ENCODE peak calls at places on chromosome 13, in four cellular contexts. I is SK-N-SH, B is K562, T is HepG2. S is an unnamed sample.

GRCh38 chr13:102907886-102908515 is 62.2 kb downstream of the ERCC5 start:
- DNase-seq in I (no peak), B (no peak), T (no peak), S (no peak)

GRCh38 chr13:20024706-20025105 is 66.2 kb downstream of the ZMYM2 start:
- DNase-seq in I (no peak), B (no peak), T (no peak), S (no peak)

GRCh38 chr13:26656919-26657318 is 99.4 kb downstream of the WASF3 start:
- DNase-seq in I (no peak), B (peak; percentile 5), T (peak; percentile 24), S (no peak)

GRCh38 chr13:72204291-72204690 is 337.3 kb upstream of the DACH1 start:
- DNase-seq in I (no peak), B (no peak), T (no peak), S (peak; percentile 2)

GRCh38 chr13:102132896-102133295 is 269.0 kb downstream of the FGF14 start:
- DNase-seq in I (no peak), B (no peak), T (no peak), S (no peak)

GRCh38 chr13:85582890-85583289 is 216.3 kb downstream of the SLITRK6 start:
- DNase-seq in I (no peak), B (no peak), T (no peak), S (no peak)

GRCh38 chr13:73096173-73097117 is 37.6 kb downstream of the KLF5 start:
- DNase-seq in I (no peak), B (no peak), T (peak; percentile 21), S (no peak)

GRCh38 chr13:39284801-39285388 is 246.6 kb downstream of the NHLRC3 start:
- DNase-seq in I (no peak), B (no peak), T (no peak), S (no peak)

GRCh38 chr13:25561842-25562241 is 190.1 kb downstream of the ATP8A2 start:
- DNase-seq in I (no peak), B (no peak), T (no peak), S (no peak)

GRCh38 chr13:110593430-110594130 is 21.8 kb upstream of the NAXD start:
- DNase-seq in I (peak; percentile 80), B (peak; percentile 77), T (peak; percentile 65), S (peak; percentile 50)

GRCh38 chr13:78601886-78602560 is 1.3 kb downstream of the POU4F1 start:
- DNase-seq in I (peak; percentile 54), B (no peak), T (no peak), S (no peak)

GRCh38 chr13:102693781-102694180 is 1.1 kb downstream of the METTL21C start:
- DNase-seq in I (no peak), B (no peak), T (no peak), S (no peak)

GRCh38 chr13:68257111-68257842 is 1027.1 kb upstream of the PCDH9 start:
- DNase-seq in I (no peak), B (peak; percentile 4), T (no peak), S (no peak)

GRCh38 chr13:27271572-27272096 is 1.0 kb downstream of the RASL11A start:
- DNase-seq in I (no peak), B (no peak), T (no peak), S (no peak)

GRCh38 chr13:63737418-63737817 is 2321.8 kb upstream of the PCDH20 start:
- DNase-seq in I (no peak), B (no peak), T (peak; percentile 13), S (no peak)

GRCh38 chr13:26062853-26063444 is 11.1 kb upstream of the SHISA2 start:
- DNase-seq in I (peak; percentile 47), B (peak; percentile 24), T (peak; percentile 59), S (peak; percentile 31)

GRCh38 chr13:39144941-39145533 is 106.8 kb downstream of the NHLRC3 start:
- DNase-seq in I (peak; percentile 56), B (peak; percentile 40), T (no peak), S (peak; percentile 41)

GRCh38 chr13:105368781-105369180 is 1166.7 kb downstream of the EFNB2 start:
- DNase-seq in I (no peak), B (no peak), T (no peak), S (no peak)

GRCh38 chr13:105365831-105366230 is 1169.6 kb downstream of the EFNB2 start:
- DNase-seq in I (no peak), B (no peak), T (no peak), S (no peak)

GRCh38 chr13:105363747-105364177 is 1171.7 kb downstream of the EFNB2 start:
- DNase-seq in I (peak; percentile 6), B (no peak), T (no peak), S (no peak)
- TF ChIP-seq ELF1 in I (no peak), B (no peak), T (no peak), S (no peak)

GRCh38 chr13:100176781-100177389 is 88.0 kb downstream of the PCCA start:
- DNase-seq in I (peak; percentile 22), B (no peak), T (no peak), S (no peak)
- TF ChIP-seq ELF1 in I (no peak), B (no peak), T (no peak), S (no peak)

GRCh38 chr13:30744056-30744684 is 8.8 kb downstream of the ALOX5AP start:
- DNase-seq in I (no peak), B (peak; percentile 6), T (peak; percentile 54), S (peak; percentile 19)
- TF ChIP-seq ELF1 in I (no peak), B (no peak), T (no peak), S (no peak)

GRCh38 chr13:66205807-66206206 is 1024.3 kb downstream of the PCDH9 start:
- DNase-seq in I (no peak), B (no peak), T (no peak), S (no peak)
- TF ChIP-seq ELF1 in I (no peak), B (no peak), T (no peak), S (no peak)

GRCh38 chr13:24557121-24557520 is 44.5 kb upstream of the PARP4 start:
- DNase-seq in I (peak; percentile 10), B (no peak), T (no peak), S (no peak)
- TF ChIP-seq ELF1 in I (no peak), B (no peak), T (no peak), S (no peak)

DNA sequence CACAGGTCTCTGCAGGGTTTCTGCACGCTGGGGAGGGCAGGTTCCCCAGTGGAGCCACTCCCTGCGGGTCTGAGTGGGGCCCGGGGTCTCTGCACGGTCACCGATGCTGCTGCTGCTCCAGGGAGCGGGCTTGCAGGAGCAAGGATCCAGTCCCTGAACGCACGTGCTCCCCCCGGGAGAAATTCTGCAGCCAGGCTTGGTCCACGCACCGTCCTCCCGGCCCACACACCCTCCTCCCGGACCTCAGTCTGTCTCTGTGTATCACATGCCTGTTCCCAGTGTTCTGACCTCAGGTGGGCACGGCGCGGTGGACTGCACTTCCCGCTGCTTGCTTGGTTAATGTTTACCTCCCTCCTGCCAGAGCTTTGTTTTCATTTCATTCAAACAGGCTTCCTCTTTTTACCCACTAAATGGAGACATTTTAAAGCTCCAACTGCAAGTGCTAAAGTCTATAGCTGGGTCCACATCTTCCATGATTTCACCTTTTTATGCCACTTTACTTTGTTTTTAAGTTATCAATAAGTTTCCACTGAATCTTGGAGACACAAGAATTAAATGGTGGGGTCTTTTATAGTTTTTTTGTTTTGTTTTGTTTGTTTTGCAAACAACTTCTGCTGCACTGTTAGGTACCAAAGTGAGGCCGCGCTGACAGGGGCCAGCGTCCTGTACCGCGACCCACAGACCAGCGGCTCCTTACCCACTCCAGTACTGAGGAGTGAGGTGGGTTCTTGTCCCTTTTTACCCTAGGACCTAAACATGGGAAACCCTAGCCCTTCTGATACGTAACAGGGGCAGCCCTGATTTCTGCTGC is 76.0 kb upstream of the MCF2L start:
- DNase-seq in I (no peak), B (no peak), T (peak; percentile 83), S (no peak)
- TF ChIP-seq ELF1 in I (no peak), B (no peak), T (no peak), S (no peak)

GRCh38 chr13:46171223-46171622 is 10.8 kb downstream of the LCP1 start:
- DNase-seq in I (no peak), B (no peak), T (no peak), S (no peak)
- TF ChIP-seq ELF1 in I (no peak), B (no peak), T (no peak), S (no peak)

GRCh38 chr13:32989331-32989730 is 26.9 kb upstream of the KL start:
- DNase-seq in I (no peak), B (no peak), T (no peak), S (no peak)

GRCh38 chr13:32988588-32989256 is 27.5 kb upstream of the KL start:
- DNase-seq in I (no peak), B (no peak), T (no peak), S (no peak)

GRCh38 chr13:32987462-32987861 is 28.8 kb upstream of the KL start:
- DNase-seq in I (no peak), B (no peak), T (no peak), S (no peak)

GRCh38 chr13:32984857-32985626 is 31.2 kb upstream of the KL start:
- DNase-seq in I (no peak), B (no peak), T (no peak), S (no peak)

DNA sequence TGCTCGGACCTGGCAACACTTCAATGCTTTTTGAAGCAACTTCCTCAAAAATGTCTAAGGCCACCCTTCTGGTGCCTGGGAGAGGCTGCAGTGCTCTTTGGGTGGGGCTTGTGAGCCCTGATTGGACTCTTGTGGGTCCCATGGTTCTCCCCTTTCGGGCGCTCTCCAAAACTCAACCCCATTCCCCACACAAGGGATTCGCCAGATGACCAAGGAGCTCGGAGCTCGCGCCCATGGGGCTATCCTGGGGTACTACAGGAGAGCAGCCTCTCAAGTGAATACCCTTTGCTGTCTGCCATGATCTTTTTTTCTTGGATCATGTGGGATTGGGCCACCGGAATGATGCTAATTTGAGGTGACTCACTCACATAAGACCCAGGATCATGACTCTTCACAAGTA is 29.7 kb upstream of the KL start:
- DNase-seq in I (no peak), B (no peak), T (no peak), S (no peak)
- TF ChIP-seq ELF1 in I (no peak), B (no peak), T (no peak), S (no peak)

GRCh38 chr13:60869941-60870613 is 473.1 kb downstream of the TDRD3 start:
- DNase-seq in I (no peak), B (no peak), T (no peak), S (no peak)

GRCh38 chr13:60873116-60873515 is 476.1 kb downstream of the TDRD3 start:
- DNase-seq in I (no peak), B (no peak), T (no peak), S (no peak)

DNA sequence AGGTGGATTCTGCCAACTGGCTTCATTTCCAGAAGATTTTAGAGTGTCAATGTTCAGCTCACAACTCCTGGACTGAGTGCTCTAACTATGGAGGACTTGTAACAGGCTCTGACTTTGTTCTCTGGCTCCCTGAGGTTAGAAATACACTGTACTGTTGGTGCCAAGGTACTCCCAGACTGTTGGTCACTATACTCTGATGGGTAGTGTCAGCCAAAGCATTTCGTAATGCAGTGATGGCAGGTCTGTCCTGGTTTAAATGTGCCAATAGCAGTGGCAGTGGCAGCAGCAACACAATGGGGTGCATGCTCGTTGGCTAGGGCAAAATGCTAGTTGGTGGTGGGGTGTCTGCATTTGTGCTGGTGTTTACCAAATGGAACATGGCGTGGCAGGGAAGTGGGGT is 472.2 kb downstream of the TDRD3 start:
- DNase-seq in I (no peak), B (no peak), T (no peak), S (no peak)
- TF ChIP-seq ELF1 in I (no peak), B (no peak), T (no peak), S (no peak)

S was measured in HCT116.